ENCODE peak calls at places on chromosomes 2 and 18, in ten cellular contexts. Y is fibroblast of lung; Z is GDM1; K is prostate gland; B is anterior cingulate cortex; A is NCI-H510A treated with DMSO at 0.1 percent for 48 hours; I is neural progenitor cell; C is cerebellar nuclear complex; N is NCI-H1048; F is naive thymus-derived CD8-positive, alpha-beta T cell. T is an unnamed sample.

GRCh38 chr18:79924814-79925655 is 26.4 kb downstream of the SLC66A2 start:
- DNase-seq in K (no peak), Y (no peak), N (no peak), F (no peak), Z (no peak), I (no peak), A (no peak), B (peak), C (peak), T (no peak)

GRCh38 chr2:72848436-72848835 is 22.6 kb upstream of the EXOC6B start:
- DNase-seq in F (no peak), Y (no peak), C (no peak), I (no peak), Z (no peak), A (no peak), B (no peak), K (no peak), N (no peak), T (no peak)

GRCh38 chr18:56575819-56576663 is 62.4 kb downstream of the TXNL1 start:
- DNase-seq in I (peak), Y (peak), B (no peak), Z (no peak), K (no peak), N (peak), C (no peak), A (peak), F (no peak), T (peak)

GRCh38 chr2:183195397-183195796 is 71.2 kb downstream of the NUP35 start:
- DNase-seq in C (no peak), I (no peak), Z (no peak), Y (no peak), F (no peak), N (no peak), A (no peak), K (no peak), B (no peak), T (no peak)

GRCh38 chr2:161426788-161427412 is 10.8 kb downstream of the TBR1 start:
- DNase-seq in C (no peak), B (no peak), Z (no peak), K (no peak), Y (peak), N (no peak), F (no peak), A (no peak), I (peak), T (no peak)

GRCh38 chr2:170222298-170222697 is 44.4 kb downstream of the MYO3B start:
- DNase-seq in I (peak), C (no peak), B (no peak), Z (no peak), A (peak), N (no peak), F (no peak), K (no peak), Y (peak), T (no peak)

GRCh38 chr2:101956465-101957030 is 35.2 kb upstream of the IL1R2 start:
- DNase-seq in Z (no peak), Y (peak), N (no peak), C (no peak), B (no peak), K (no peak), A (no peak), F (no peak), I (no peak), T (no peak)

GRCh38 chr18:8177330-8178016 is 431.8 kb upstream of the RAB12 start:
- DNase-seq in F (no peak), Y (peak), I (peak), K (no peak), A (peak), N (no peak), Z (no peak), B (no peak), C (no peak), T (no peak)

GRCh38 chr2:159229476-159230144 is 56.9 kb downstream of the WDSUB1 start:
- DNase-seq in Y (no peak), N (no peak), Z (no peak), B (no peak), C (no peak), K (no peak), A (peak), I (no peak), F (no peak), T (no peak)

GRCh38 chr2:7209776-7210555 is 292.8 kb downstream of the RNF144A start:
- DNase-seq in Z (no peak), B (no peak), Y (peak), K (no peak), C (no peak), F (no peak), A (no peak), I (peak), N (no peak), T (no peak)

GRCh38 chr2:174174741-174175140 is 73.6 kb downstream of the OLA1 start:
- DNase-seq in B (no peak), N (no peak), A (peak), K (no peak), F (no peak), Z (no peak), C (no peak), Y (no peak), I (no peak), T (no peak)

GRCh38 chr2:40611196-40611595 is 159.3 kb upstream of the SLC8A1 start:
- DNase-seq in Z (no peak), C (no peak), A (no peak), Y (no peak), I (no peak), K (no peak), B (no peak), N (no peak), F (no peak), T (no peak)

GRCh38 chr2:127589358-127589757 is 53.9 kb downstream of the MYO7B start:
- DNase-seq in F (no peak), K (no peak), B (no peak), Y (no peak), N (no peak), C (no peak), A (no peak), Z (no peak), I (no peak), T (no peak)

GRCh38 chr2:70919672-70920366 is 15.9 kb upstream of the ATP6V1B1 start:
- DNase-seq in Y (peak), N (peak), C (no peak), B (peak), A (peak), F (peak), I (peak), Z (peak), K (peak), T (peak)

GRCh38 chr2:178237488-178238143 is 43.3 kb downstream of the OSBPL6 start:
- DNase-seq in Z (no peak), N (no peak), F (no peak), B (no peak), C (no peak), K (no peak), Y (no peak), I (no peak), A (no peak), T (no peak)

GRCh38 chr2:105798595-105798994 is 53.9 kb downstream of the NCK2 start:
- DNase-seq in Z (no peak), Y (no peak), K (no peak), A (no peak), F (no peak), C (no peak), N (no peak), B (no peak), I (no peak), T (no peak)

GRCh38 chr2:79723830-79724229 is 211.0 kb downstream of the CTNNA2 start:
- DNase-seq in A (no peak), C (no peak), I (no peak), N (no peak), Y (peak), B (no peak), Z (no peak), K (no peak), F (no peak), T (no peak)